ENCODE peak calls at places on chromosomes 6 and 20, in four cellular contexts. E is AG04450, Q is progenitor cell of endocrine pancreas, J is brain microvascular endothelial cell. Z is an unnamed sample.

GRCh38 chr20:39491711-39492110 is 529.6 kb downstream of the DHX35 start:
- DNase-seq in E (no peak), J (no peak), Q (no peak), Z (no peak)

GRCh38 chr6:78947529-78947928 is 80.2 kb downstream of the IRAK1BP1 start:
- DNase-seq in Q (no peak), E (peak), J (peak), Z (no peak)

GRCh38 chr6:119575721-119576120 is 226.2 kb upstream of the MAN1A1 start:
- DNase-seq in Q (no peak), E (no peak), J (peak), Z (no peak)

GRCh38 chr6:72953901-72954494 is 271.3 kb downstream of the KHDC1L start:
- DNase-seq in Q (no peak), E (no peak), J (peak), Z (no peak)

GRCh38 chr20:48582361-48582991 is 245.3 kb downstream of the PREX1 start:
- DNase-seq in Q (no peak), J (no peak), E (no peak), Z (no peak)

GRCh38 chr6:170056329-170056728 is 234.5 kb downstream of the DLL1 start:
- DNase-seq in Q (no peak), J (no peak), E (no peak), Z (peak)

GRCh38 chr6:109869398-109870165 is 108.5 kb upstream of the GPR6 start:
- DNase-seq in J (no peak), Q (no peak), E (no peak), Z (no peak)

GRCh38 chr6:158608221-158608620 is 36.3 kb downstream of the DYNLT1 start:
- DNase-seq in J (no peak), Q (no peak), E (no peak), Z (no peak)

GRCh38 chr6:20044883-20045282 is 167.4 kb downstream of the MBOAT1 start:
- DNase-seq in E (no peak), Q (no peak), J (no peak), Z (no peak)

GRCh38 chr6:64012351-64013060 is 376.9 kb downstream of the PHF3 start:
- DNase-seq in E (peak), J (peak), Q (no peak), Z (no peak)

GRCh38 chr6:169543704-169544103 is 158.1 kb downstream of the WDR27 start:
- DNase-seq in E (no peak), Q (no peak), J (no peak), Z (no peak)

GRCh38 chr6:143928853-143929252 is 64.6 kb downstream of the ZC2HC1B start:
- DNase-seq in Q (no peak), J (no peak), E (no peak), Z (no peak)

GRCh38 chr6:152682141-152682540 is 15.6 kb upstream of the MYCT1 start:
- DNase-seq in Q (no peak), J (no peak), E (no peak), Z (no peak)

GRCh38 chr6:81067057-81067456 is 685.4 kb downstream of the TENT5A start:
- DNase-seq in Q (no peak), E (no peak), J (no peak), Z (no peak)

GRCh38 chr20:49724637-49725606 is 11.2 kb upstream of the B4GALT5 start:
- DNase-seq in Q (no peak), J (no peak), E (no peak), Z (no peak)

GRCh38 chr6:73969982-73970960 is 274.3 kb downstream of the CD109 start:
- DNase-seq in Q (no peak), J (peak), E (peak), Z (no peak)

GRCh38 chr6:114282268-114282667 is 60.6 kb downstream of the HS3ST5 start:
- DNase-seq in Q (no peak), J (no peak), E (no peak), Z (no peak)

GRCh38 chr20:40561187-40561586 is 127.8 kb downstream of the MAFB start:
- DNase-seq in J (no peak), Q (no peak), E (no peak), Z (no peak)

GRCh38 chr6:74857157-74857556 is 348.7 kb downstream of the COL12A1 start:
- DNase-seq in E (no peak), Q (no peak), J (no peak), Z (no peak)

DNA sequence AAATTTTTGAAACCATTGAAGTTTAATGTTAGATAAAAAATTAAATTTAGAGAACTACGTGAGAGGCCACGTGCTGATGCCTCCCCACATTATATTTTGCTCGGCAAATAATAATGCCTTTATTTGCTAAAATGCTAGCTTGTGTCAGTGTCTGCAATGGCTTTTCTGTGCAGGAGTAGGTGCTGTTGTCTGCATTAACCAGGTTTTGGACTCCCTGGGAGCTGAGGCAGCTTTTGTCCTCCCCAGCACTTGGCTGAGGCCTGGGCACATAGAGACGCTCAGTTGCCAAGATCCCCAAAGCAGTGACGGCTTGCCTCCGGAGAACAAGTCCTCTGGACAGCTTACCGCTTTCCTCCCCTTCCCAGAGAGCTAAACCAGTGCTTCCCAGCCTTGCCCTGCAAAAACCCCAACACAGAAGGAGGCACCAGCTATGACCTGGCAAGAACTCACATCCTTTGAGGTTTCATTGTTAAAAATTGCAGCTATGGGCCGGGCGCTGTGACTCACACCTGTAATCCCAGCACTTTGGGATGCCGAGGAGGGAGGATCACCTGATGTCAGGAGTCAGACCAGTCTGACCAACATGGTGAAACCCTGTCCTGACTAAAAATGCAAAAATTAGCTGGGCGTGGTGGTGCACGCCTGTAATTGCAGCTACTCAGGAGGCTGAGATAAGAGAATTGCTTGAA is 59.9 kb downstream of the KAT14 start:
- DNase-seq in E (no peak), Q (no peak), J (no peak), Z (no peak)
- TF ChIP-seq CTCF in E (no peak), Q (no peak), J (no peak), Z (no peak)

GRCh38 chr20:36542019-36542488 is 735 bp downstream of the MYL9 start:
- DNase-seq in J (peak), Q (peak), E (no peak), Z (no peak)
- TF ChIP-seq CTCF in J (peak), Q (peak), E (peak), Z (peak)

DNA sequence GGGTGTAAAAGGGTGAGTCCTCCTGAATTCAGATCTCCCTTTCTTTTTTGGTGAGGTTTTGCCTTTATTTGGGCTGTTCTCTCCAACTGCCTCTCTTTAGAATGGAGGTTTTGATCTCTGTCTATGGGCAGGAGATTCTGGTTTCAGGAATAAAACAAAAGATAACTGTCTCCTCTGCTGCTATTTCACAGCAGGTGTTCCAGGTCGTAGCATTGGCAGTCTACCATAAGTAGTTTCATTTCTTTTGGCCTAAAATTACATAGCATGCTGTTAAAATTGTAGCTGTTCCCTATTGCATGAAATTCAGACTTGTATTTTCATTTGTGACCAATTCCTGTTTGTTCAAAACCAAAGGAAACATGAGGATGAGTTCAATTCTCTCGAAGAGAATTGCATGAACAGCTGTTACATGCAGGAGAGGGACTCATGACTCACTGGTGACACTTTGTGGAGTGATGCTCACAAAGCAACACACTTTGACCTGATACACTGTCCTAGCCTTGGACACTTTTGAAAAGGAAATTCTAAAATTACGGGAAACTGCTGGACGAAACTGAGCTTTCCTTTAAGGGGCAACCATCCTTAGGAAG is 76.8 kb upstream of the SIRPG start:
- DNase-seq in Q (no peak), J (peak), E (no peak), Z (no peak)
- TF ChIP-seq CTCF in Q (no peak), J (no peak), E (no peak), Z (no peak)

DNA sequence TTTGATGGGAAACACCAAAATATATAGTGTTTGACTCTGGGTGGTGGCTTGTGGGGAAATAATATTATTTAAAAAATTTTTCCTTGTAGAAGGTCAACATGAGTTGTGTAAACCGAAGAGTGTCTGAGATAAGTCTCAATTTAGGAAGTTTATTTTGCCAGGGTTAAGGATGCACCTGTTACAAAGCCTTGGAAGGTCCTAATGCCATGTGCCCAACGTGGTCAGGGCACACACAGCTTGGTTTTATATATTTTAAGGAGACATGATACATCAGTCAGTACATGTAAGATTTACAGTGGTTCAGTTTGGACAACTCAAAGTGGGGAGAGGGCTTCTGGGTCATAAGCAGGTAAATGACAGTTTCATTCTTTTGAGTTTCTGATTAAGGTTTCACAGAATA is 162.1 kb downstream of the ZFAND3 start:
- DNase-seq in J (no peak), Q (no peak), E (no peak), Z (no peak)
- TF ChIP-seq CTCF in J (no peak), Q (no peak), E (no peak), Z (no peak)

DNA sequence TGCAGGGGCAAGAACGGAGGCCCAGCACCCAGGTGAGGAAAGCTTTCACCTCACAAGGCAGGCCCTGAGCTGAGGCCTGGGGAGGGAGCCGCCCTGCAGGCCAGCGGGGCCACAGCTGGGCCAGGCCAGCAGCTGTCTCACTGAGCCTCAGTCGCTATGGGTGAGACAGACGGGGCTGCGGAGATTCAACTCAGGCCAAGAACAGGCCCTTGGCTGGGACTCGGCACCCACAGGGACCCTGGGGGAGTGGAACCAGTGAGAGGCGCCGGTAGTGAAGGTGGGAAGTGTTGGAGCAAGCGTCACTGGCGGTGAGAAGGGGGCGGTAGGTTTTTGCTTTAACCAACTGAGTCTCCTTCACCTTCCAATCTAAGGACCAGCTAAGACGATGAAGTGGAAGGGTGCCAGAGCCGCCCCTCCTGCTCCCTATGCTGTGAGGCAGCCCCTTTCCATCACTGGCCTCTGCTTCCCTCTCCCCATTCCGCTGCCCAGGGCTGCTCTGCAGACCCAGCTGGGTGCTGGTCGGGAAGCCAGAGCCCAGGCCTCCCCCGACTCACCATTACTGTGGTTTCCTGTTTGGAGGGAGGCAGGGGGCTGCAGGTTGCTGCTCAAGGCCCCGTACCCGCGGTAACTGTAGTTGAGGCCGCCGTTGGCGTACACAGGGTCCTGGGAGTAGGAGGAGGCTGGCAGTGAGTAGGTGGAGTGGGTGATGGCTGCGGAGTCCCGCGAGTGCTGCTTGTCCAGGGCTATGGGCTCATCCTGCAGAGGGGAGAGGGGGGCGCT is 93.7 kb downstream of the ASXL1 start:
- DNase-seq in Q (no peak), E (no peak), J (no peak), Z (no peak)
- TF ChIP-seq CTCF in Q (no peak), E (no peak), J (peak), Z (no peak)

GRCh38 chr6:36912583-36912982 is 26.8 kb downstream of the C6orf89 start:
- DNase-seq in E (peak), Q (no peak), J (peak), Z (no peak)
- TF ChIP-seq CTCF in E (no peak), Q (no peak), J (peak), Z (no peak)

GRCh38 chr6:112282217-112282616 is 27.9 kb upstream of the LAMA4 start:
- DNase-seq in Q (no peak), J (peak), E (peak), Z (peak)
- TF ChIP-seq CTCF in Q (no peak), J (peak), E (peak), Z (no peak)

GRCh38 chr6:88984152-88984551 is 20.7 kb upstream of the RNGTT start:
- DNase-seq in Q (no peak), J (no peak), E (no peak), Z (no peak)

GRCh38 chr6:88987922-88988321 is 24.5 kb upstream of the RNGTT start:
- DNase-seq in J (no peak), E (no peak), Q (no peak), Z (no peak)

GRCh38 chr6:88985901-88986300 is 22.5 kb upstream of the RNGTT start:
- DNase-seq in J (no peak), E (no peak), Q (no peak), Z (no peak)

GRCh38 chr6:88982720-88983119 is 19.3 kb upstream of the RNGTT start:
- DNase-seq in J (peak), E (peak), Q (no peak), Z (no peak)

DNA sequence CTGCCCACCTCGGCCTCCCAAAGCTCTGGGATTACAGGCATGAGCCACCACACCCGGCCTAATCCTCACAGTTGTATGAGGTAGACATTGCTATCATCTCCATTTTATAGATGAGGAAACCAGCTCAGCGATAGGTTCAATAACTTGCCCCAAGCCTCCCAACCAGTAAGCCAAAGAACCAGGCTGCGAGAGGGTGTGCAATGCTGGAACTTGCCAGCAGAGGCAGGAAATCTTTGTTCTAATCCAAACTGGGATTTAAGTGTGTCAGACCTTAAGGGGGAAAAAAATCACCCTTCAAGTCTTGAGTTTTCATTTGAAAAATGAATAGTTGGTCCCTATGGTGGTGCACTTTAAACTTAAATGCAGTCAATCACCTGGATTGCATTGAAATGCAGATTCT is 20.1 kb upstream of the RNGTT start:
- DNase-seq in Q (no peak), J (peak), E (no peak), Z (no peak)
- TF ChIP-seq CTCF in Q (peak), J (peak), E (peak), Z (peak)

GRCh38 chr20:33165416-33166055 is 2.4 kb upstream of the BPIFA2 start:
- DNase-seq in J (no peak), Q (no peak), E (no peak), Z (peak)

GRCh38 chr20:33166533-33167113 is 1.3 kb upstream of the BPIFA2 start:
- DNase-seq in J (no peak), E (no peak), Q (no peak), Z (peak)

GRCh38 chr20:33167859-33168258 is at the start of gene BPIFA2:
- DNase-seq in J (no peak), Q (no peak), E (no peak), Z (no peak)

GRCh38 chr20:33172781-33173180 is 4.8 kb downstream of the BPIFA2 start:
- DNase-seq in Q (no peak), E (no peak), J (no peak), Z (no peak)

DNA sequence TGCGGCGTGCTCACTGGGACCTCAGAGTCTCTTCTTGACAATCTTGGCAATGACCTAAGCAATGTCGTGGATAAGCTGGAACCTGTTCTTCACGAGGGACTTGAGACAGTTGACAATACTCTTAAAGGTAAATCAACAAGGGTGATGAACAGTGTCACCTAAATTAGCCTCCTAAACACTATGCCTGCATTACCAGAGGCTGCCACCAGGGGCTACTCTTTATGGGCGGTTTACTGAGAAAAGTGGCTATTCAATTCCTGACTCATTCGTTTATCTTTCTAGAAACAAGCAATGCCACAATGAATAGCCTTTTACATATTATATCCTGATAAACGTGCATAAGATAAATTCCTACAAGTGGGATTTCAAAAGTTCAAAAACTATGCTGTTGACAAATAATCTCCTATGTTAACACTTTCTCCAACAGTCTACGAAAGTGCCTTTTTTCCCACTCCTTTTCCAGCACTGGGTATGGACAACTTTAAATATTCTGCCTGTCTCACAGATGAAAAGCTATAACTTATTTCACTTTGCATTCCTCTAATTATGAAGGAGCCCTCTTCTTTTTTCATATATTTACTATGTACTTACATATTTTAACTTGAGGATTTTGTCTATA is 1.3 kb downstream of the BPIFA2 start:
- DNase-seq in E (no peak), Q (no peak), J (peak), Z (no peak)
- TF ChIP-seq CTCF in E (peak), Q (peak), J (peak), Z (peak)

GRCh38 chr6:160007118-160007517 is 38.2 kb downstream of the IGF2R start:
- DNase-seq in J (no peak), Q (no peak), E (no peak), Z (no peak)
- TF ChIP-seq CTCF in J (no peak), Q (no peak), E (no peak), Z (no peak)

Z was measured in mesothelial cell of epicardium.